ENCODE peak calls at places on chromosomes 6 and 20, in nine cellular contexts. U is erythroblast; S is HepG2; Y is upper lobe of right lung; N is stimulated activated CD8-positive, alpha-beta memory T cell treated with anti-CD3 and anti-CD28 coated beads, Interleukin-2, amount 100 ng/mL, for 48 hours; F is psoas muscle; I is astrocyte of the spinal cord; T is CD4-positive, alpha-beta T cell; C is fibroblast of the aortic adventitia. Q is an unnamed sample.

GRCh38 chr6:139605350-139605749 is 230.9 kb upstream of the CITED2 start:
- DNase-seq in I (peak), S (no peak), T (no peak), F (no peak), C (peak), N (no peak), Y (no peak), U (no peak), Q (peak)

GRCh38 chr6:169961772-169962561 is 210.5 kb downstream of the ERMARD start:
- DNase-seq in U (no peak), Y (peak), I (no peak), F (no peak), T (no peak), C (no peak), N (no peak), S (no peak), Q (no peak)

GRCh38 chr6:99349620-99350141 is at the start of gene FAXC:
- DNase-seq in I (no peak), N (no peak), T (no peak), U (peak), F (peak), S (peak), C (no peak), Y (peak), Q (peak)

GRCh38 chr6:122620902-122621301 is 10.7 kb downstream of the PKIB start:
- DNase-seq in N (no peak), F (no peak), Y (no peak), S (peak), T (no peak), C (no peak), I (peak), U (no peak), Q (peak)

GRCh38 chr20:44129996-44130718 is 56.8 kb downstream of the JPH2 start:
- DNase-seq in F (peak), T (no peak), U (no peak), I (peak), C (no peak), S (no peak), N (no peak), Y (no peak), Q (no peak)

GRCh38 chr6:118748311-118749062 is 97.1 kb upstream of the CEP85L start:
- DNase-seq in S (no peak), C (peak), F (peak), T (no peak), U (no peak), Y (peak), I (peak), N (no peak), Q (peak)

GRCh38 chr6:121857551-121857950 is 422.1 kb downstream of the GJA1 start:
- DNase-seq in T (no peak), I (no peak), N (no peak), F (no peak), U (no peak), S (no peak), C (no peak), Y (no peak), Q (peak)

GRCh38 chr6:36505744-36506534 is 41.3 kb downstream of the STK38 start:
- DNase-seq in Y (no peak), N (no peak), S (no peak), F (no peak), U (no peak), I (no peak), T (no peak), C (no peak), Q (no peak)

GRCh38 chr6:47106721-47107197 is 64.6 kb upstream of the ADGRF1 start:
- DNase-seq in T (no peak), N (no peak), F (no peak), C (no peak), Y (no peak), S (peak), U (no peak), I (no peak), Q (peak)

GRCh38 chr6:35014341-35014740 is 125.3 kb downstream of the ANKS1A start:
- DNase-seq in Y (no peak), F (no peak), U (no peak), I (no peak), S (no peak), T (no peak), C (no peak), N (no peak), Q (no peak)

GRCh38 chr20:46308258-46309157 is at the start of gene CDH22:
- DNase-seq in T (peak), C (peak), Y (no peak), N (no peak), I (no peak), F (peak), S (peak), U (peak), Q (no peak)

GRCh38 chr6:47464052-47464451 is 13.5 kb upstream of the CD2AP start:
- DNase-seq in Y (no peak), N (no peak), S (no peak), U (no peak), T (no peak), F (no peak), I (no peak), C (no peak), Q (peak)

GRCh38 chr6:44044154-44044539 is 83.1 kb downstream of the MRPL14 start:
- DNase-seq in U (no peak), C (no peak), I (peak), Y (no peak), S (peak), N (no peak), F (peak), T (no peak), Q (no peak)

GRCh38 chr20:59747671-59748515 is 143.6 kb downstream of the PHACTR3 start:
- DNase-seq in F (no peak), I (no peak), U (no peak), N (no peak), C (no peak), Y (no peak), S (no peak), T (no peak), Q (no peak)